ENCODE peak calls at places on chromosomes 7 and 10, in seven cellular contexts. Q is GM23338, C is esophagus muscularis mucosa, M is stomach, N is Panc1, O is transverse colon, H is sigmoid colon. V is an unnamed sample.

GRCh38 chr10:131215776-131216175 is 95.7 kb downstream of the TCERG1L start:
- DNase-seq in Q (no peak), M (no peak), C (no peak), O (no peak), H (no peak), N (no peak), V (no peak)

GRCh38 chr7:91784469-91784868 is 96.0 kb downstream of the MTERF1 start:
- DNase-seq in N (no peak), H (no peak), M (no peak), O (no peak), C (no peak), Q (no peak), V (no peak)

GRCh38 chr10:126504051-126504760 is 115.9 kb upstream of the ADAM12 start:
- DNase-seq in M (no peak), H (no peak), N (peak; percentile 15), C (peak; percentile 83), Q (peak; percentile 87), O (peak; percentile 12), V (peak; percentile 77)

GRCh38 chr10:78319371-78319770 is 285.7 kb downstream of the RPS24 start:
- DNase-seq in N (no peak), H (no peak), C (peak; percentile 70), M (no peak), O (no peak), Q (no peak), V (no peak)

GRCh38 chr10:43985941-43986340 is 337.3 kb upstream of the ZNF32 start:
- DNase-seq in C (no peak), N (no peak), H (no peak), Q (no peak), O (no peak), M (no peak), V (no peak)

GRCh38 chr7:90613088-90613498 is 17.0 kb downstream of the CDK14 start:
- DNase-seq in M (no peak), N (no peak), O (no peak), Q (no peak), C (no peak), H (no peak), V (no peak)

GRCh38 chr10:28240400-28240799 is 62.5 kb downstream of the MPP7 start:
- DNase-seq in N (no peak), Q (no peak), M (no peak), C (no peak), O (no peak), H (no peak), V (no peak)

GRCh38 chr10:115918812-115919211 is 354.2 kb downstream of the GFRA1 start:
- DNase-seq in Q (no peak), N (no peak), H (no peak), O (no peak), M (no peak), C (no peak), V (no peak)

GRCh38 chr10:104043854-104044253 is 41.8 kb downstream of the COL17A1 start:
- DNase-seq in H (no peak), Q (no peak), N (no peak), M (no peak), C (no peak), O (no peak), V (no peak)

GRCh38 chr7:129907122-129907741 is 45.5 kb downstream of the UBE2H start:
- DNase-seq in N (no peak), O (no peak), H (no peak), Q (no peak), C (no peak), M (no peak), V (no peak)

GRCh38 chr10:89025453-89025852 is 34.9 kb downstream of the FAS start:
- DNase-seq in C (no peak), M (no peak), O (no peak), N (no peak), H (no peak), Q (no peak), V (no peak)

GRCh38 chr7:26688936-26689506 is 175.4 kb downstream of the SKAP2 start:
- DNase-seq in O (no peak), M (no peak), N (no peak), C (no peak), H (no peak), Q (no peak), V (no peak)
- TF ChIP-seq POLR2AphosphoS5 in O (no peak), M (no peak), N (no peak), C (no peak), H (no peak), Q (no peak), V (no peak)

DNA sequence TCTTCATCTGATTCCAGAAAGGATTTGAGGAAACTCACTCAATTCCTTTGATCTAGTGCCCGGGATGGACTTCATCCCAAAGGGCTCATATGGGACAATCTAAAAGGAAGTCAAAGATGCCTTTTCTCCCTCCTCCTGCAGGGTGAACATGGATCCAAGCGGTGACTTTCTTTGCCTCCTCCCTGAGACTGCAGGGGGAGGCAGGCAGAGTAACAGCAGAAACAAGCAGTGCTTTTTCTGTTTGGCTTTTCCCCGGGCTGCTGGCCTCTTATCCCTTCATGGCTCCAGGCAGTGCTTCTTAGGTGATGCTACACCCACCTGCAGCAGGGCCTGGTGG is 10.0 kb upstream of the DNMBP start:
- DNase-seq in M (no peak), Q (peak; percentile 76), C (no peak), N (no peak), O (no peak), H (no peak), V (no peak)
- TF ChIP-seq CTCF in M (no peak), Q (peak; percentile 8), C (no peak), N (no peak), O (no peak), H (no peak), V (no peak)

DNA sequence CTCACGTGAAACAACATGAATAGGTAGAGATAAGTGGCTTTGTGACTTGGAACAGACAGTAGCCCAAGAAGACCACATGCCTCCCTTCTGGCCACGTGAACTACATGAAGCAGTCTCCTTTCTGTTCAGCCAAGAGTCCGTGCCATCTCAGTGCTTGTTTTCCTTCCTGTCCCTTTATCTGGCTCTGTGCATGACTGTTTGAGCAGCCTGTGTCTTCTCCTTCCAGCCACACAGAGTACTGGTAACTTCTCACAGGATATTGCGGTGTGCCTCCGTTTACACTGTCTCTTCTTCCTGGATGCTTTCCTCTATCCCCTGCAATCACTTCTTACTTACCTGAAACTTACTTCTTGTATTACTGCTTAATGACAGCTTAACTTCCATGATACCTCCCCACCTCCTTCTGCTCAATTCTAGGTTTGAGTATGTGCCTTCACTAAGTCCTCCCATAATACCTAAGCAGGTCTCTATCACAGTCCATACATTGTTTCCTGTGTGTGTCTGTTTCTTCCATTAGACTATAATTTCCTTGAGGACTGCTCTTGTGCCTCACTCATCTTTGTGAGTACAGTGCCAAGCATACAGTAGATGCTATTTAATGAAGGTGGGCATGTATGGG is 748.7 kb downstream of the AUTS2 start:
- DNase-seq in M (no peak), N (no peak), Q (no peak), O (no peak), C (no peak), H (no peak), V (no peak)
- H3K4me1 ChIP-seq in M (no peaks in the 10 kb centered on the region), N (no peaks in the 10 kb centered on the region), Q (no peaks in the 10 kb centered on the region), O (no peaks in the 10 kb centered on the region), C (peaks cover 12% of the 10 kb centered on the region), H (no peaks in the 10 kb centered on the region), V (no peaks in the 10 kb centered on the region)

GRCh38 chr7:155227788-155228458 is 69.8 kb upstream of the INSIG1 start:
- DNase-seq in Q (peak; percentile 62), N (no peak), C (no peak), M (no peak), H (peak; percentile 62), O (no peak), V (peak; percentile 56)

GRCh38 chr7:155225516-155225915 is 72.2 kb upstream of the INSIG1 start:
- DNase-seq in O (no peak), C (no peak), M (no peak), N (no peak), H (peak; percentile 46), Q (no peak), V (no peak)

GRCh38 chr7:155225095-155225494 is 72.6 kb upstream of the INSIG1 start:
- DNase-seq in M (no peak), C (no peak), H (no peak), O (no peak), N (no peak), Q (no peak), V (no peak)

GRCh38 chr7:155227004-155227787 is 70.5 kb upstream of the INSIG1 start:
- DNase-seq in Q (no peak), H (peak; percentile 39), O (no peak), M (no peak), N (no peak), C (no peak), V (no peak)

DNA sequence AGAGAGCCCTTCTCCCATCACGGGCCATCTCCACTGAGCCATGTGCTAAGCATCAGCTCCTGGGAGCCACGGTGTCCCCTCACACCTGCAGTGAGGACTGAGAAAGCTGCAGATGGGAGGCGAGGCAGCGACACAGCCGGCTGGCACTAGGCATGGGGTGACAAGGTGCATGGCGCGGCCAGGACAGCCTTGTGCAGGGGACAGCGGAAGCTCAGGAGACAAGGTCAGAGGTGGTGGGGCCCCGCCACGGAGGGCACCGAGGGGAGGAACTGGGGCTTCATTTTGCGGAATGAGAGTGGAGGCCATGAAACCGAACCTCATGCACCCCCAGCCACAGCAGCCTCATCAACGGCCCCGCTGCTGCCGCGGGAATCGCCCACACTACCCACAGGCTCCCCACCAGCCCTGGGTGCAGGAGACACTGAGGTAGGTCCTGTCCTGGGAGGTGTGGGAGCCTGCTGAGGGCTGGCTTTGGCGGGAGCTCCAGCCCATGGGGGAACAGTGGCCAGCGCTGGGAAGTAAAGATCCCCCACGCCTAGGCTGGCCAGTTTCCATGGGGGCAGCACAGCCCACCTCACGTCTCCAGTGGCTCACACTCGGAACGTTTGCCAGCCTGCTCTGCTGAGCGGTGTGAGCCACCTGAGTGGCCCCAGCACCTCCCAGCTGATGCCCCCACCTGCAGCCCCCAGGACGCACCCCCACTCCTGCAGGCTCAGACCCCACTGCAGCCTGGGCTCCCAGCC is 71.2 kb upstream of the INSIG1 start:
- DNase-seq in H (peak; percentile 59), O (no peak), C (no peak), M (no peak), N (no peak), Q (no peak), V (peak; percentile 76)
- TF ChIP-seq POLR2AphosphoS5 in H (no peak), O (no peak), C (no peak), M (no peak), N (no peak), Q (no peak), V (no peak)

GRCh38 chr7:97006146-97006950 is 995 bp downstream of the DLX6 start:
- DNase-seq in M (peak; percentile 39), O (no peak), H (no peak), N (no peak), Q (peak; percentile 90), C (peak; percentile 88), V (peak; percentile 88)
- TF ChIP-seq CTCF in M (no peak), O (no peak), H (no peak), N (no peak), Q (no peak), C (no peak), V (no peak)

GRCh38 chr10:14612873-14613569 is 161.7 kb downstream of the FAM107B start:
- DNase-seq in H (no peak), M (no peak), N (no peak), C (no peak), Q (no peak), O (no peak), V (no peak)
- H3K4me1 ChIP-seq in H (no peaks in the 10 kb centered on the region), M (peaks cover 71% of the 10 kb centered on the region), N (no peaks in the 10 kb centered on the region), C (no peaks in the 10 kb centered on the region), Q (peaks cover 6% of the 10 kb centered on the region), O (peaks cover 29% of the 10 kb centered on the region), V (peaks cover 13% of the 10 kb centered on the region)

GRCh38 chr10:51878695-51879094 is 179.3 kb upstream of the CSTF2T start:
- DNase-seq in N (no peak), O (no peak), Q (no peak), C (no peak), H (no peak), M (no peak), V (no peak)
- TF ChIP-seq POLR2AphosphoS5 in N (no peak), O (no peak), Q (no peak), C (no peak), H (no peak), M (no peak), V (no peak)